ENCODE peak calls at places on chromosomes 13 and 19, in ten cellular contexts. V is activated CD4-positive, alpha-beta T cell treated with anti-CD3 and anti-CD28 coated beads, Interleukin-2, amount 50 U/mL, for 24 hours; S is right atrium auricular region; H is left ventricle myocardium inferior; T is fibroblast of gingiva; I is stimulated activated CD8-positive, alpha-beta memory T cell treated with anti-CD3 and anti-CD28 coated beads, Interleukin-12 subunit alpha, Interleukin-12 subunit beta, amount 100 ng/mL, for 4 hours; Y is tibial nerve; R is activated CD8-positive, alpha-beta memory T cell treated with anti-CD3 and anti-CD28 coated beads for 48 hours; P is CD8-positive, alpha-beta T cell; N is activated CD4-positive, alpha-beta memory T cell treated with anti-CD3 and anti-CD28 coated beads, Interleukin-2, amount 10 ng/mL, durations not matched to agents 7 days and 5 days. M is an unnamed sample.
A peak's percentile ranks its signal among the peaks of the same experiment; 100 is the strongest.

GRCh38 chr13:76846363-76846762 is 39.8 kb downstream of the KCTD12 start:
- DNase-seq in Y (no peak), R (no peak), I (no peak), V (no peak), T (peak; percentile 18), S (no peak), P (no peak), H (no peak), N (no peak), M (no peak)

GRCh38 chr13:21616880-21617279 is 12.9 kb upstream of the MICU2 start:
- DNase-seq in R (no peak), T (no peak), I (no peak), N (no peak), H (no peak), Y (no peak), V (no peak), P (no peak), S (no peak), M (peak; percentile 48)

GRCh38 chr19:5641171-5641570 is 18.3 kb downstream of the SAFB start:
- DNase-seq in T (no peak), S (no peak), I (no peak), N (no peak), V (no peak), P (no peak), Y (no peak), H (no peak), R (no peak), M (no peak)

GRCh38 chr13:73782781-73783180 is 351.4 kb downstream of the KLF12 start:
- DNase-seq in S (no peak), I (no peak), H (no peak), T (no peak), V (no peak), N (no peak), P (no peak), Y (no peak), R (no peak), M (no peak)

GRCh38 chr19:40959338-40959737 is 31.7 kb upstream of the CYP2B6 start:
- DNase-seq in I (no peak), V (no peak), H (no peak), Y (no peak), T (no peak), S (no peak), P (no peak), N (no peak), R (no peak), M (no peak)

GRCh38 chr19:11924886-11925583 is at the start of gene ZNF700:
- DNase-seq in I (peak; percentile 83), P (peak; percentile 95), N (peak; percentile 95), H (peak; percentile 95), V (peak; percentile 94), R (peak; percentile 85), Y (peak; percentile 96), S (peak; percentile 95), T (peak; percentile 86), M (peak; percentile 100)

GRCh38 chr13:90447735-90448103 is 899.8 kb upstream of the MIR17HG start:
- DNase-seq in H (no peak), P (no peak), I (no peak), Y (no peak), R (no peak), N (no peak), S (no peak), V (no peak), T (no peak), M (peak; percentile 12)

GRCh38 chr19:8084152-8084551 is 31.6 kb downstream of the CCL25 start:
- DNase-seq in I (no peak), P (no peak), N (no peak), T (no peak), V (no peak), S (no peak), H (no peak), R (no peak), Y (no peak), M (no peak)

GRCh38 chr19:56477429-56478338 is 539 bp upstream of the ZNF667 start:
- DNase-seq in H (peak; percentile 93), P (peak; percentile 63), T (peak; percentile 94), I (peak; percentile 53), S (peak; percentile 93), R (peak; percentile 31), N (no peak), V (peak; percentile 36), Y (peak; percentile 63), M (peak; percentile 96)

GRCh38 chr13:35139591-35139990 is 197.5 kb downstream of the NBEA start:
- DNase-seq in T (no peak), V (no peak), I (no peak), R (no peak), H (no peak), N (no peak), Y (no peak), S (no peak), P (no peak), M (peak; percentile 3)

GRCh38 chr13:111575719-111576118 is 255.3 kb downstream of the TEX29 start:
- DNase-seq in I (no peak), R (no peak), N (no peak), P (no peak), H (no peak), V (no peak), Y (no peak), T (no peak), S (no peak), M (no peak)

GRCh38 chr19:46546194-46546896 is 50.7 kb upstream of the PNMA8B start:
- DNase-seq in P (no peak), H (no peak), N (peak; percentile 31), I (no peak), Y (no peak), T (no peak), S (no peak), V (no peak), R (no peak), M (peak; percentile 72)

GRCh38 chr13:62250501-62251175 is 835.0 kb upstream of the PCDH20 start:
- DNase-seq in R (no peak), H (no peak), I (no peak), N (no peak), T (peak; percentile 41), Y (no peak), S (no peak), P (no peak), V (no peak), M (peak; percentile 43)

GRCh38 chr13:29936051-29936813 is 85.8 kb upstream of the UBL3 start:
- DNase-seq in P (peak; percentile 23), R (no peak), V (no peak), H (no peak), I (no peak), N (peak; percentile 32), S (no peak), T (no peak), Y (no peak), M (no peak)

GRCh38 chr19:50711805-50712204 is 7.8 kb downstream of the SHANK1 start:
- DNase-seq in T (no peak), V (no peak), N (no peak), S (no peak), H (no peak), P (no peak), R (no peak), I (no peak), Y (no peak), M (no peak)

GRCh38 chr19:41886761-41887710 is 4.1 kb downstream of the ARHGEF1 start:
- DNase-seq in T (no peak), S (no peak), V (peak; percentile 61), P (peak; percentile 83), H (no peak), I (peak; percentile 56), Y (no peak), N (peak; percentile 81), R (no peak), M (no peak)

GRCh38 chr19:4636151-4636717 is 3.1 kb upstream of the TNFAIP8L1 start:
- DNase-seq in V (peak; percentile 57), I (peak; percentile 55), T (peak; percentile 42), R (peak; percentile 75), Y (peak; percentile 34), H (peak; percentile 74), P (peak; percentile 73), N (peak; percentile 81), S (no peak), M (peak; percentile 91)

GRCh38 chr19:35295792-35296462 is 4.0 kb downstream of the MAG start:
- DNase-seq in R (no peak), T (no peak), H (no peak), N (peak; percentile 37), I (no peak), Y (no peak), P (peak; percentile 44), V (no peak), S (no peak), M (peak; percentile 13)

GRCh38 chr19:3770136-3771032 is 1.6 kb downstream of the RAX2 start:
- DNase-seq in V (no peak), S (no peak), H (no peak), I (no peak), T (no peak), R (no peak), Y (no peak), P (no peak), N (no peak), M (no peak)

GRCh38 chr19:48196933-48197665 is 26.6 kb downstream of the ZSWIM9 start:
- DNase-seq in I (no peak), S (no peak), T (no peak), H (no peak), V (no peak), R (no peak), P (no peak), Y (no peak), N (no peak), M (no peak)

GRCh38 chr19:38559428-38560401 is 58.0 kb downstream of the MAP4K1 start:
- DNase-seq in N (peak; percentile 72), S (no peak), I (no peak), P (peak; percentile 21), R (no peak), V (peak; percentile 16), T (peak; percentile 21), H (no peak), Y (no peak), M (no peak)

GRCh38 chr19:45577111-45577905 is 7.3 kb downstream of the OPA3 start:
- DNase-seq in V (no peak), N (no peak), H (peak; percentile 49), S (no peak), Y (no peak), P (no peak), T (peak; percentile 72), I (no peak), R (no peak), M (no peak)

GRCh38 chr13:31131470-31131961 is 30.2 kb downstream of the HSPH1 start:
- DNase-seq in P (no peak), T (no peak), H (no peak), I (no peak), S (no peak), N (no peak), Y (no peak), R (no peak), V (no peak), M (no peak)

GRCh38 chr13:102089177-102089576 is 312.7 kb downstream of the FGF14 start:
- DNase-seq in S (no peak), V (no peak), R (no peak), H (no peak), T (peak; percentile 2), Y (no peak), N (no peak), P (no peak), I (no peak), M (peak; percentile 16)

GRCh38 chr19:17479325-17479791 is 9.0 kb downstream of the SLC27A1 start:
- DNase-seq in S (no peak), Y (no peak), H (no peak), I (no peak), P (no peak), N (no peak), T (peak; percentile 76), V (no peak), R (no peak), M (no peak)

GRCh38 chr13:20940083-20940482 is 37.5 kb upstream of the XPO4 start:
- DNase-seq in N (no peak), T (peak; percentile 56), Y (no peak), R (no peak), P (no peak), V (no peak), H (no peak), I (no peak), S (no peak), M (no peak)

GRCh38 chr13:113882716-113883115 is 18.8 kb upstream of the GAS6 start:
- DNase-seq in I (no peak), S (peak; percentile 28), H (no peak), N (no peak), R (no peak), Y (no peak), T (no peak), P (no peak), V (no peak), M (no peak)

GRCh38 chr19:13149628-13150186 is 468 bp downstream of the STX10 start:
- DNase-seq in T (no peak), R (peak; percentile 20), N (peak; percentile 52), S (no peak), H (peak; percentile 44), I (peak; percentile 27), Y (no peak), P (no peak), V (no peak), M (peak; percentile 50)

M was measured in OCI-M1.